ENCODE peak calls at places on chromosomes 11 and 22, in five cellular contexts. One of them, this sample, is unnamed.

GRCh38 chr11:102139081-102139498 is 28.8 kb downstream of the YAP1 start:
- DNase-seq in A549: no peak
- DNase-seq in cardiac muscle cell: peak
- DNase-seq in psoas muscle: no peak
- DNase-seq in Calu3: no peak
- DNase-seq in this sample: no peak

GRCh38 chr11:44258839-44259420 is 51.0 kb downstream of the ALX4 start:
- DNase-seq in Calu3: no peak
- DNase-seq in psoas muscle: no peak
- DNase-seq in cardiac muscle cell: no peak
- DNase-seq in A549: no peak
- DNase-seq in this sample: no peak

GRCh38 chr22:20418211-20418788 is 19.3 kb downstream of the SCARF2 start:
- DNase-seq in cardiac muscle cell: peak
- DNase-seq in A549: peak
- DNase-seq in psoas muscle: peak
- DNase-seq in Calu3: peak
- DNase-seq in this sample: peak

GRCh38 chr11:45267660-45268340 is 18.3 kb downstream of the SYT13 start:
- DNase-seq in Calu3: no peak
- DNase-seq in psoas muscle: no peak
- DNase-seq in cardiac muscle cell: no peak
- DNase-seq in A549: peak
- DNase-seq in this sample: peak

GRCh38 chr11:130609121-130610035 is 160.9 kb downstream of the ADAMTS15 start:
- DNase-seq in psoas muscle: peak
- DNase-seq in A549: no peak
- DNase-seq in Calu3: no peak
- DNase-seq in cardiac muscle cell: no peak
- DNase-seq in this sample: no peak

GRCh38 chr11:203945-204586 is 3.1 kb downstream of the BET1L start:
- DNase-seq in cardiac muscle cell: no peak
- DNase-seq in A549: no peak
- DNase-seq in Calu3: no peak
- DNase-seq in psoas muscle: no peak
- DNase-seq in this sample: no peak

GRCh38 chr22:32823024-32823730 is 21.7 kb downstream of the TIMP3 start:
- DNase-seq in Calu3: peak
- DNase-seq in A549: peak
- DNase-seq in cardiac muscle cell: peak
- DNase-seq in psoas muscle: no peak
- DNase-seq in this sample: no peak

GRCh38 chr11:59216654-59217640 is 4.2 kb upstream of the MPEG1 start:
- DNase-seq in psoas muscle: no peak
- DNase-seq in cardiac muscle cell: no peak
- DNase-seq in A549: no peak
- DNase-seq in Calu3: peak
- DNase-seq in this sample: no peak

GRCh38 chr11:118662401-118663271 is 16.8 kb downstream of the TREH start:
- DNase-seq in psoas muscle: no peak
- DNase-seq in Calu3: no peak
- DNase-seq in A549: no peak
- DNase-seq in cardiac muscle cell: no peak
- DNase-seq in this sample: no peak

GRCh38 chr11:69667619-69668604 is 7.2 kb downstream of the LTO1 start:
- DNase-seq in cardiac muscle cell: no peak
- DNase-seq in psoas muscle: peak
- DNase-seq in A549: no peak
- DNase-seq in Calu3: no peak
- DNase-seq in this sample: no peak

GRCh38 chr11:130671801-130672700 is 223.6 kb downstream of the ADAMTS15 start:
- DNase-seq in Calu3: no peak
- DNase-seq in cardiac muscle cell: peak
- DNase-seq in psoas muscle: peak
- DNase-seq in A549: peak
- DNase-seq in this sample: peak

GRCh38 chr22:26438006-26438405 is 8.9 kb downstream of the ASPHD2 start:
- DNase-seq in cardiac muscle cell: no peak
- DNase-seq in Calu3: no peak
- DNase-seq in A549: no peak
- DNase-seq in psoas muscle: no peak
- DNase-seq in this sample: no peak

GRCh38 chr11:2298131-2298794 is 3.5 kb downstream of the C11orf21 start:
- DNase-seq in Calu3: no peak
- DNase-seq in cardiac muscle cell: no peak
- DNase-seq in A549: no peak
- DNase-seq in psoas muscle: peak
- DNase-seq in this sample: no peak

GRCh38 chr11:34492806-34493414 is 20.7 kb downstream of the ELF5 start:
- DNase-seq in Calu3: peak
- DNase-seq in A549: peak
- DNase-seq in cardiac muscle cell: peak
- DNase-seq in psoas muscle: no peak
- DNase-seq in this sample: no peak

GRCh38 chr22:41636467-41636866 is 15.4 kb downstream of the XRCC6 start:
- DNase-seq in psoas muscle: peak
- DNase-seq in Calu3: no peak
- DNase-seq in cardiac muscle cell: no peak
- DNase-seq in A549: peak
- DNase-seq in this sample: peak

GRCh38 chr11:104095791-104096190 is 59.4 kb downstream of the DDI1 start:
- DNase-seq in psoas muscle: no peak
- DNase-seq in Calu3: no peak
- DNase-seq in cardiac muscle cell: no peak
- DNase-seq in A549: no peak
- DNase-seq in this sample: no peak

GRCh38 chr11:119417726-119418540 is 5.0 kb downstream of the THY1 start:
- DNase-seq in Calu3: no peak
- DNase-seq in cardiac muscle cell: no peak
- DNase-seq in A549: no peak
- DNase-seq in psoas muscle: no peak
- DNase-seq in this sample: peak

GRCh38 chr11:126510621-126511370 is 155.3 kb downstream of the ST3GAL4 start:
- DNase-seq in A549: no peak
- DNase-seq in Calu3: no peak
- DNase-seq in psoas muscle: no peak
- DNase-seq in cardiac muscle cell: peak
- DNase-seq in this sample: no peak

GRCh38 chr11:61297741-61298140 is 2.6 kb upstream of the VWCE start:
- DNase-seq in cardiac muscle cell: no peak
- DNase-seq in Calu3: no peak
- DNase-seq in A549: no peak
- DNase-seq in psoas muscle: peak
- DNase-seq in this sample: no peak

GRCh38 chr22:26689553-26690301 is 32.3 kb downstream of the MIAT start:
- DNase-seq in Calu3: no peak
- DNase-seq in cardiac muscle cell: no peak
- DNase-seq in A549: no peak
- DNase-seq in psoas muscle: no peak
- DNase-seq in this sample: no peak

GRCh38 chr11:32081129-32081641 is 9.7 kb upstream of the RCN1 start:
- DNase-seq in A549: peak
- DNase-seq in Calu3: no peak
- DNase-seq in psoas muscle: no peak
- DNase-seq in cardiac muscle cell: no peak
- DNase-seq in this sample: no peak

DNA sequence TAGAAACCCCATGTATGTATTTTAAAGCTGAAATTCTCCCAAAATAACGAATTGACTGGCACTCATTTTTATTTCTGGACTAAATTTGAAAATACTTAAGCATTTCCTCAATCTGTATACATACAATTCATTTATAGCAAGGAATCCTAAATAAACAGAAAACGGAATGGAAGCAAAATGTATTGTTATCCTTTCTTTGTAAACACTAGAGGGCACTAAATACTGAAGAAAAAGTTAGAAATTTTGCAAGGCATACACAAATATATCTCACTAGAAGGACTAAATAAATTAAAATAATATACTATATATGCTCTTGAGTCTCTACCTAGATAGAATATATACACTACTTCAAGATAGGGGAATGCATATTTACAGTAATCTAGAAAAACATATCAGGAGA is 23.1 kb upstream of the ANO5 start:
- DNase-seq in A549: peak
- DNase-seq in psoas muscle: no peak
- DNase-seq in Calu3: no peak
- DNase-seq in cardiac muscle cell: no peak
- DNase-seq in this sample: no peak
- TF ChIP-seq CTCF in A549: peak
- TF ChIP-seq CTCF in psoas muscle: peak
- TF ChIP-seq CTCF in Calu3: no peak
- TF ChIP-seq CTCF in cardiac muscle cell: peak
- TF ChIP-seq CTCF in this sample: peak

DNA sequence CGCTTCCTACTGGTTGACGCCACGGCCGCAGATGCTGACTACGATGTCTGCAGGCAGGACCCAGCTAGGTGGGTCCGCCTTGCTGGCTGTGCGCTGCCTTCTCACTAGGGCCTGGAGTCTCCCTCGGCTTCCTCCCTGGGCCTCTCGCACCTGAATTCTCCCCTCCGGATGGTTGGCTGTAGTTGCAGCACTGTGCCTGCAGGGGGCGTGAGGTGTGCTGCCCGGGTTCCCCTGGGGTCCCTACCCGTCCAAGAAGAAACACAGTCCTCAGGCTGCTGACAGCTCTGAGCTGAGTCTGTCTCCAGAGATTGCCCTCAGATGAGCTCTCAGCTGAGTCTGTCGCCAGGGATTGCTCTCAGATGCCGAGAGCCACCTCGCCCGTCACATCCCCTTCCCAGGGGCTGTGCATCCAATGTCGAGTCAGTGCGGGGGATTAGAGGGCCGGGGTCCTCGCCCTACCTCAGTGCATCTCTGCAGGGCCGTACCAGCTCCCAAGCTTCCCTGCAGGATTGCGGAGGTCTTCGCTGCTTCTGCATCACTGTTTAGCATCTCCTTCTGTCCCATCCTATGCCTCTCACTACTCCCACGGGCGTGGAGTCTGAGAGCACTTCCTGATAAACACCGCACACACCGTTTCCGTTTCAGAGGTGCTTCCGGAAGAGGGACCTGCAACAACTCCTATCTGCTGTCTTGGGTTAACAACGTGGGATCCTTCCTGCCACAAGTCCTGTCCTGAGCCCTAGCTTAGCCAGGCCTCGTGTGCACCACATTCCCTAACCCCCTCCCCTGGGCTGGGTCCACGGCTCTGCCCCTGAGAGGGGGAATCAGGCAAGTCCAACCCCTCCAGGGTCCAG is 196.9 kb downstream of the CSNK2A3 start:
- DNase-seq in psoas muscle: no peak
- DNase-seq in Calu3: peak
- DNase-seq in A549: peak
- DNase-seq in cardiac muscle cell: peak
- DNase-seq in this sample: no peak
- TF ChIP-seq CTCF in psoas muscle: peak
- TF ChIP-seq CTCF in Calu3: peak
- TF ChIP-seq CTCF in A549: no peak
- TF ChIP-seq CTCF in cardiac muscle cell: peak
- TF ChIP-seq CTCF in this sample: peak

GRCh38 chr11:13152736-13153541 is 124.7 kb upstream of the BMAL1 start:
- DNase-seq in psoas muscle: no peak
- DNase-seq in cardiac muscle cell: peak
- DNase-seq in Calu3: no peak
- DNase-seq in A549: peak
- DNase-seq in this sample: no peak
- TF ChIP-seq CTCF in psoas muscle: peak
- TF ChIP-seq CTCF in cardiac muscle cell: peak
- TF ChIP-seq CTCF in Calu3: no peak
- TF ChIP-seq CTCF in A549: peak
- TF ChIP-seq CTCF in this sample: peak

DNA sequence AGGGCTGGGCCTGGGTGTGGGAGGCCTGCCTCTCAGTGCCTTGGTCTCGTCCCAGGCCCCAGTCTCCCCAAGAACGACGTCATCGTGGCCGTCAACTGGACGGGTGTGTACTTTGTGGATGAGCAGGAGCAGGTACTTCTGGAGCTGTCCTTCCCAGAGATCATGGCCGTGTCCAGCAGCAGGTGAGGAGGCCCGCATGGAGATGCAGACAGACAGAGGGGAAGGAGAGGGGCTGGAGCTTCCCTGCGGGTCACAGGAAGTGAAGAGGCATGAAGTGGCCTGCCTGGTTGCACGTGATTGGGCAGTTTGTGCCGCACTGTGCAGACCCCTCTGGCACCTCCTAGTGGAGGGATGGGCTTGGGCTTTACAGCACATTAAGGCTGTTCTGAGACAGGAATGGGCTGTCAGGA is 70.4 kb downstream of the MYO7A start:
- DNase-seq in cardiac muscle cell: peak
- DNase-seq in psoas muscle: no peak
- DNase-seq in A549: peak
- DNase-seq in Calu3: peak
- DNase-seq in this sample: peak
- TF ChIP-seq CTCF in cardiac muscle cell: peak
- TF ChIP-seq CTCF in psoas muscle: no peak
- TF ChIP-seq CTCF in A549: peak
- TF ChIP-seq CTCF in Calu3: no peak
- TF ChIP-seq CTCF in this sample: no peak

GRCh38 chr22:24776525-24776924 is 2.0 kb upstream of the PIWIL3 start:
- DNase-seq in Calu3: no peak
- DNase-seq in psoas muscle: no peak
- DNase-seq in cardiac muscle cell: no peak
- DNase-seq in A549: no peak
- DNase-seq in this sample: no peak

GRCh38 chr22:24768537-24769374 is 5.8 kb downstream of the PIWIL3 start:
- DNase-seq in cardiac muscle cell: peak
- DNase-seq in A549: peak
- DNase-seq in psoas muscle: no peak
- DNase-seq in Calu3: peak
- DNase-seq in this sample: peak

GRCh38 chr22:24775769-24776492 is 1.4 kb upstream of the PIWIL3 start:
- DNase-seq in A549: no peak
- DNase-seq in Calu3: peak
- DNase-seq in cardiac muscle cell: no peak
- DNase-seq in psoas muscle: no peak
- DNase-seq in this sample: no peak

GRCh38 chr22:24772493-24773220 is 1.9 kb downstream of the PIWIL3 start:
- DNase-seq in cardiac muscle cell: peak
- DNase-seq in Calu3: peak
- DNase-seq in A549: peak
- DNase-seq in psoas muscle: no peak
- DNase-seq in this sample: no peak
- TF ChIP-seq CTCF in cardiac muscle cell: peak
- TF ChIP-seq CTCF in Calu3: peak
- TF ChIP-seq CTCF in A549: peak
- TF ChIP-seq CTCF in psoas muscle: peak
- TF ChIP-seq CTCF in this sample: no peak